ENCODE peak calls at places on chromosomes 4 and X, in ten cellular contexts. F is T-cell; S is left cardiac atrium; B is NCI-H1105; M is cardiac fibroblast; Y is effector memory CD8-positive, alpha-beta T cell; H is H9; T is ELR; N is GM13976; X is stimulated activated CD8-positive, alpha-beta memory T cell treated with anti-CD3 and anti-CD28 coated beads, Interleukin-2, amount 100 ng/mL, for 48 hours. U is an unnamed sample.

GRCh38 chr4:84568496-84568895 is 14.4 kb upstream of the CDS1 start:
- DNase-seq in H (no peak), F (no peak), X (no peak), B (no peak), N (no peak), T (no peak), M (peak; percentile 27), Y (no peak), S (no peak), U (no peak)

GRCh38 chrX:476724-477075 is 90.0 kb upstream of the PPP2R3B start:
- DNase-seq in S (no peak), M (no peak), F (no peak), N (no peak), X (no peak), Y (no peak), T (no peak), H (no peak), B (no peak), U (no peak)

GRCh38 chr4:106806158-106806797 is 229.8 kb downstream of the DKK2 start:
- DNase-seq in S (no peak), F (no peak), H (no peak), N (no peak), B (peak; percentile 4), M (peak; percentile 7), X (no peak), T (peak; percentile 66), Y (no peak), U (peak; percentile 49)

GRCh38 chr4:176320976-176321361 is 1.2 kb downstream of the SPCS3 start:
- DNase-seq in S (no peak), N (no peak), B (no peak), T (peak; percentile 15), H (no peak), M (peak; percentile 27), F (no peak), Y (no peak), X (no peak), U (no peak)

GRCh38 chrX:153064061-153064460 is 7.8 kb downstream of the PNMA3 start:
- DNase-seq in T (no peak), M (no peak), X (no peak), Y (no peak), N (no peak), F (no peak), H (no peak), S (no peak), B (no peak), U (no peak)

GRCh38 chr4:84691170-84691691 is 108.3 kb downstream of the CDS1 start:
- DNase-seq in T (peak; percentile 96), M (peak; percentile 96), N (no peak), H (no peak), X (no peak), S (no peak), Y (no peak), B (no peak), F (no peak), U (peak; percentile 93)

GRCh38 chrX:15043538-15043937 is 170.3 kb downstream of the MOSPD2 start:
- DNase-seq in M (no peak), X (no peak), T (no peak), H (no peak), F (no peak), B (no peak), N (peak; percentile 8), S (no peak), Y (no peak), U (no peak)

GRCh38 chrX:47170861-47171692 is 22.6 kb upstream of the UBA1 start:
- DNase-seq in N (no peak), M (no peak), X (no peak), B (no peak), Y (no peak), H (no peak), S (no peak), F (no peak), T (no peak), U (no peak)

U was measured in PC-3.